ENCODE peak calls at places on chromosomes 5 and 9, in six cellular contexts. R is IMR-90, F is left ventricle myocardium inferior, E is WERI-Rb-1, I is BE2C, B is keratinocyte. P is an unnamed sample.
A peak's percentile ranks its signal among the peaks of the same experiment; 100 is the strongest.

GRCh38 chr9:2465921-2466460 is 155.6 kb upstream of the VLDLR start:
- DNase-seq in R (peak; percentile 20), F (no peak), E (no peak), I (no peak), B (no peak), P (peak; percentile 56)

GRCh38 chr9:108562176-108562575 is 293.6 kb downstream of the ACTL7B start:
- DNase-seq in R (no peak), F (no peak), E (no peak), I (no peak), B (peak; percentile 100), P (no peak)

GRCh38 chr5:127313379-127313778 is 22.8 kb downstream of the MEGF10 start:
- DNase-seq in R (no peak), F (no peak), E (no peak), I (no peak), B (no peak), P (no peak)

GRCh38 chr5:176387384-176387925 is 943 bp downstream of the NOP16 start:
- DNase-seq in R (no peak), F (no peak), E (no peak), I (no peak), B (no peak), P (no peak)

GRCh38 chr9:118809160-118809625 is 560.0 kb downstream of the BRINP1 start:
- DNase-seq in R (no peak), F (no peak), E (no peak), I (no peak), B (no peak), P (no peak)

GRCh38 chr5:86894006-86894560 is 276.3 kb downstream of the COX7C start:
- DNase-seq in R (peak; percentile 10), F (no peak), E (no peak), I (no peak), B (no peak), P (no peak)

GRCh38 chr5:142175039-142175438 is 66.5 kb downstream of the NDFIP1 start:
- DNase-seq in R (no peak), F (no peak), E (no peak), I (no peak), B (no peak), P (no peak)

GRCh38 chr5:143985832-143986485 is 174.0 kb downstream of the HMHB1 start:
- DNase-seq in R (peak; percentile 79), F (no peak), E (no peak), I (no peak), B (peak; percentile 67), P (peak; percentile 29)

GRCh38 chr5:142403583-142403982 is 78.8 kb upstream of the SPRY4 start:
- DNase-seq in R (no peak), F (no peak), E (no peak), I (no peak), B (no peak), P (no peak)

GRCh38 chr5:119398713-119399492 is 43.1 kb downstream of the TNFAIP8 start:
- DNase-seq in R (no peak), F (peak; percentile 70), E (no peak), I (no peak), B (no peak), P (peak; percentile 73)

DNA sequence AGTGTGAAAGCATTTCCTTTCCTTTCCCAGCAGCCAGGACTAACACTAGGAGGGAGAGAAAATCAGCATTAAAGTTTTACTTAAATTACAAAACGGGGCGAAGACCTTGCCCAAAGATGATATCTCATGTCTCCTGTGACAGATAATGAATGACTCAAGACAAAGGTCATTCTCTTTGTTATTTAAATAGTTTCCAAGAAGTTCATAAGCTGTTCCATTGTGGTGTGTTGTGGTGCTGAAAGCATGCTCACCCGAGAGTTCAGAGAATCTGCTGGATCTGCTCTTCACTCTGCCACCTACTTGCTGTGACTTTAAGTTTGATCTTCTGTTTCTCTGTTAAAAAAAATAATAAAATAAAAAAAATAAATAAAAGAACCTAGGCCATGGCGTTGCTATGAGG is 265.9 kb upstream of the NR4A3 start:
- DNase-seq in R (no peak), F (no peak), E (no peak), I (no peak), B (no peak), P (no peak)
- H3K4me3 ChIP-seq in R (no peak overlapping the region), F (no peak overlapping the region), E (no peak overlapping the region), I (no peak overlapping the region), B (no peak overlapping the region), P (no peak overlapping the region)

DNA sequence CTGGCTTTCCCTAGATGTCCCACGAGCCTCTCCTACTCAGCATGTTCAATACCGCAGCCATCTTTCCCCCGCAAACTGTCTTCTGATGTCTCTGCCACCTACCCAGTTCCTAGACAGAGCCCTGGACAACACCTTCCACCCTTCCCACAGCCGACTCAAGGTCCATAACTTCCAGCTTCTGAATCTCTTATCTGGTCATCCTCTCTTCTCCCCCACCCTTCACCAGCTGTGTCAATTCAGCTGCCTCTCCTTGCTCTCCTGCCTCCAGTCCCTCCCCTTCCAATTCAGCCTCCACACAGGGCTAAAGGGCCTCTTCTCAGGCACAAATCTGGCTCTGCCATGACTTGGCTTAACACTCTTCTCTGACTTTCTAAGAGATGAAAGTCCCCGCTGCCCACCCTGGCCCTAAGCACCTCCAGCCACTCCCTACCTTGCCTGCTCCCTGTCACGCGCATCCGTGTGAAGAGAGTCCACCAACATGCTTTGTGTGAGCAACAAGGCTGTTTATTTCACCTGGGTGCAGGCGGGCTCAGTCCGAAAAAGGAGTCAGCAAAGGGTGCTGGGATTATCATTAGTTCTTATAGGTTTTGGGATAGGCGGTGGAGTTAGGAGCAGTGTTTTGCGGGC is 25.2 kb downstream of the AQP7 start:
- DNase-seq in R (no peak), F (no peak), E (no peak), I (no peak), B (no peak), P (no peak)
- H3K9me3 ChIP-seq in R (no peaks in the 10 kb centered on the region), F (no peaks in the 10 kb centered on the region), E (no peaks in the 10 kb centered on the region), I (no peaks in the 10 kb centered on the region), B (no peaks in the 10 kb centered on the region), P (no peaks in the 10 kb centered on the region)

GRCh38 chr9:130903194-130904069 is 6.8 kb upstream of the QRFP start:
- DNase-seq in R (no peak), F (no peak), E (no peak), I (no peak), B (no peak), P (no peak)

GRCh38 chr9:130902204-130903185 is 5.9 kb upstream of the QRFP start:
- DNase-seq in R (no peak), F (no peak), E (no peak), I (no peak), B (no peak), P (no peak)

GRCh38 chr9:130899051-130899748 is 2.6 kb upstream of the QRFP start:
- DNase-seq in R (no peak), F (no peak), E (no peak), I (no peak), B (no peak), P (peak; percentile 47)

GRCh38 chr9:130900701-130901497 is 4.3 kb upstream of the QRFP start:
- DNase-seq in R (no peak), F (no peak), E (no peak), I (no peak), B (no peak), P (no peak)

DNA sequence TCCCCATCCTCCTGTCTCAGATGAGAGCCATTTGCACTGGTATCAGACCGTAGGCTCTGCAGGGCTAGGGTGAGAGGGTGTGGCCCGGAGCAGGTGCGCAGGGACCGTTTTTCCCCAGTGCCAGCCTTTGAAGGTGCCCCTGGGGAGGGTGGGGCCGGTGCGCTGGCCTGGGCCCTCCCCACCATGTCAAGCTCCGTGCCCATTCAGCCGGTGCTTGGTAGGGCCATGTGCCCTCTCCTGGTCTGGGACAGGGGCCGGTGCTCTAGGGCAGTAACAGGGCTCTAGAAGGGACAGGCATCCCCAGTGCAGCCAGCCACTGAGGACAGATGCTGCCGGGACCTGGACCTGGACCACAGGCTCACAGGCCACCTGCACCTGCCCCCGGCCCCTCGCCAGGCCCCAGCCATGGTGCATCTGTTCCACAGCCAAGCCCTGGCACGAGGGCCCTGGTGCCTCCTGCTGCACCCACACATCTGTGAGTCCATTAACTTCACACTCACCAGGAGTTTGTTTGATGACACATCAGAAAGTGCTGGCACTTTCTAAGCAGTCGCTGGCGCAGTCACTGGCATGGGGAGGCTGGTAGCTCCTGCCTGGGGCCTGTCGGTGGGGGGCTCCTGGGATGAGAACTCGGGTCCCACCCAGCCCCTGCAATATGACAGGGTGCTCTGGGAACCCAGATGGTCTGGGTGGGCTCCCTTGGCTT is 5.0 kb upstream of the QRFP start:
- DNase-seq in R (no peak), F (no peak), E (no peak), I (no peak), B (no peak), P (peak; percentile 43)
- H3K4me3 ChIP-seq in R (no peak overlapping the region), F (no peak overlapping the region), E (no peak overlapping the region), I (no peak overlapping the region), B (no peak overlapping the region), P (no peak overlapping the region)

GRCh38 chr9:79824265-79824664 is 252.5 kb downstream of the TLE4 start:
- DNase-seq in R (no peak), F (no peak), E (no peak), I (no peak), B (no peak), P (no peak)
- H3K9me3 ChIP-seq in R (no peaks in the 10 kb centered on the region), F (no peaks in the 10 kb centered on the region), E (no peaks in the 10 kb centered on the region), I (no peaks in the 10 kb centered on the region), B (no peaks in the 10 kb centered on the region), P (no peaks in the 10 kb centered on the region)

P was measured in colonic mucosa.